ENCODE peak calls at places on chromosomes 11 and 22, in nine cellular contexts. F is Caco-2; G is EL; Z is sigmoid colon; Q is AG09319; Y is OCI-LY7; M is ecto neural progenitor cell; S is hypothalamus; A is stimulated activated CD8-positive, alpha-beta memory T cell treated with anti-CD3 and anti-CD28 coated beads, Interleukin-7, amount 100 ng/mL, for 1 hour. L is an unnamed sample.

GRCh38 chr11:45248501-45249011 is 37.6 kb downstream of the SYT13 start:
- DNase-seq in F (no peak), G (no peak), Z (no peak), Q (no peak), Y (no peak), M (no peak), S (no peak), A (no peak), L (no peak)

GRCh38 chr11:15038963-15039362 is 34.4 kb upstream of the CALCB start:
- DNase-seq in F (no peak), G (peak), Z (no peak), Q (no peak), Y (peak), M (no peak), S (no peak), A (no peak), L (no peak)

GRCh38 chr22:25623310-25623734 is 58.8 kb downstream of the GRK3 start:
- DNase-seq in F (no peak), G (no peak), Z (no peak), Q (no peak), Y (peak), M (no peak), S (no peak), A (no peak), L (no peak)

GRCh38 chr22:46569055-46569847 is 31.8 kb upstream of the CELSR1 start:
- DNase-seq in F (no peak), G (no peak), Z (peak), Q (no peak), Y (no peak), M (no peak), S (no peak), A (no peak), L (no peak)

GRCh38 chr22:49056301-49056700 is 771.4 kb downstream of the BRD1 start:
- DNase-seq in F (no peak), G (no peak), Z (peak), Q (no peak), Y (no peak), M (no peak), S (no peak), A (no peak), L (no peak)

GRCh38 chr11:68004551-68005335 is 846 bp upstream of the UNC93B1 start:
- DNase-seq in F (no peak), G (no peak), Z (no peak), Q (no peak), Y (no peak), M (no peak), S (no peak), A (no peak), L (peak)

GRCh38 chr22:35587447-35587870 is 29.7 kb downstream of the MB start:
- DNase-seq in F (no peak), G (no peak), Z (peak), Q (no peak), Y (no peak), M (no peak), S (no peak), A (no peak), L (peak)

GRCh38 chr11:112581747-112582146 is 321.1 kb upstream of the PLET1 start:
- DNase-seq in F (no peak), G (no peak), Z (no peak), Q (no peak), Y (no peak), M (no peak), S (no peak), A (no peak), L (no peak)

GRCh38 chr22:17100621-17101020 is 15.8 kb downstream of the IL17RA start:
- DNase-seq in F (no peak), G (no peak), Z (no peak), Q (no peak), Y (no peak), M (no peak), S (no peak), A (no peak), L (no peak)

GRCh38 chr11:122745111-122745510 is 89.6 kb downstream of the UBASH3B start:
- DNase-seq in F (no peak), G (peak), Z (no peak), Q (no peak), Y (no peak), M (no peak), S (no peak), A (no peak), L (no peak)

GRCh38 chr11:102974552-102975280 is 19.2 kb upstream of the MMP13 start:
- DNase-seq in F (no peak), G (peak), Z (no peak), Q (no peak), Y (no peak), M (no peak), S (no peak), A (no peak), L (no peak)

GRCh38 chr11:2807276-2807681 is 78.3 kb downstream of the CDKN1C start:
- DNase-seq in F (no peak), G (no peak), Z (peak), Q (no peak), Y (no peak), M (peak), S (no peak), A (no peak), L (peak)

GRCh38 chr11:70662691-70663098 is 264.4 kb downstream of the CTTN start:
- DNase-seq in F (no peak), G (no peak), Z (no peak), Q (no peak), Y (no peak), M (peak), S (no peak), A (no peak), L (no peak)

GRCh38 chr11:78131956-78132355 is 7.5 kb downstream of the ALG8 start:
- DNase-seq in F (no peak), G (peak), Z (no peak), Q (no peak), Y (no peak), M (no peak), S (no peak), A (no peak), L (no peak)

GRCh38 chr11:124657922-124658321 is 15.6 kb downstream of the SIAE start:
- DNase-seq in F (no peak), G (no peak), Z (no peak), Q (no peak), Y (no peak), M (no peak), S (no peak), A (no peak), L (no peak)

GRCh38 chr11:494761-495536 is 12.1 kb downstream of the RNH1 start:
- DNase-seq in F (no peak), G (no peak), Z (no peak), Q (no peak), Y (no peak), M (no peak), S (peak), A (no peak), L (peak)

GRCh38 chr11:10012068-10012467 is 282.0 kb downstream of the SBF2 start:
- DNase-seq in F (no peak), G (no peak), Z (no peak), Q (no peak), Y (no peak), M (no peak), S (no peak), A (no peak), L (no peak)

GRCh38 chr11:34750692-34751405 is 130.0 kb downstream of the EHF start:
- DNase-seq in F (no peak), G (no peak), Z (no peak), Q (no peak), Y (no peak), M (no peak), S (no peak), A (no peak), L (no peak)

GRCh38 chr11:10349806-10350205 is 44.9 kb downstream of the ADM start:
- DNase-seq in F (no peak), G (no peak), Z (no peak), Q (no peak), Y (no peak), M (no peak), S (no peak), A (no peak), L (no peak)

GRCh38 chr22:40491990-40492631 is 121.7 kb downstream of the SGSM3 start:
- DNase-seq in F (no peak), G (no peak), Z (no peak), Q (no peak), Y (peak), M (no peak), S (no peak), A (no peak), L (peak)

GRCh38 chr11:25357133-25357532 is 860.3 kb downstream of the LUZP2 start:
- DNase-seq in F (no peak), G (no peak), Z (no peak), Q (no peak), Y (no peak), M (no peak), S (no peak), A (no peak), L (no peak)

GRCh38 chr11:59705281-59705680 is 8.4 kb downstream of the OR10V1 start:
- DNase-seq in F (no peak), G (peak), Z (no peak), Q (no peak), Y (no peak), M (no peak), S (no peak), A (no peak), L (no peak)

GRCh38 chr11:102824541-102824940 is 18.9 kb downstream of the MMP3 start:
- DNase-seq in F (no peak), G (no peak), Z (no peak), Q (no peak), Y (no peak), M (no peak), S (no peak), A (no peak), L (no peak)

GRCh38 chr11:32070707-32071106 is 20.2 kb upstream of the RCN1 start:
- DNase-seq in F (no peak), G (no peak), Z (no peak), Q (no peak), Y (no peak), M (no peak), S (no peak), A (no peak), L (no peak)

GRCh38 chr22:39685336-39686177 is 115.0 kb downstream of the CACNA1I start:
- DNase-seq in F (no peak), G (no peak), Z (no peak), Q (no peak), Y (no peak), M (no peak), S (no peak), A (no peak), L (no peak)

GRCh38 chr11:123011510-123011909 is 29.9 kb upstream of the BSX start:
- DNase-seq in F (peak), G (no peak), Z (no peak), Q (no peak), Y (no peak), M (no peak), S (no peak), A (no peak), L (no peak)

GRCh38 chr11:47111318-47111804 is 65.3 kb downstream of the ARFGAP2 start:
- DNase-seq in F (no peak), G (no peak), Z (no peak), Q (no peak), Y (peak), M (no peak), S (no peak), A (no peak), L (no peak)

GRCh38 chr22:45270095-45271020 is 14.4 kb upstream of the UPK3A start:
- DNase-seq in F (no peak), G (no peak), Z (no peak), Q (no peak), Y (no peak), M (no peak), S (no peak), A (no peak), L (no peak)

GRCh38 chr11:125064070-125064469 is 965 bp downstream of the SLC37A2 start:
- DNase-seq in F (no peak), G (no peak), Z (no peak), Q (no peak), Y (no peak), M (no peak), S (no peak), A (no peak), L (no peak)

GRCh38 chr11:98587884-98588283 is 432.9 kb upstream of the CNTN5 start:
- DNase-seq in F (no peak), G (no peak), Z (no peak), Q (no peak), Y (no peak), M (no peak), S (no peak), A (no peak), L (no peak)

GRCh38 chr11:100863080-100863581 is 176.0 kb downstream of the ARHGAP42 start:
- DNase-seq in F (no peak), G (peak), Z (no peak), Q (peak), Y (no peak), M (peak), S (no peak), A (no peak), L (no peak)

GRCh38 chr11:63906585-63906984 is 10.4 kb downstream of the RCOR2 start:
- DNase-seq in F (peak), G (no peak), Z (no peak), Q (no peak), Y (peak), M (no peak), S (no peak), A (peak), L (no peak)

GRCh38 chr11:8871283-8871775 is 39.7 kb upstream of the AKIP1 start:
- DNase-seq in F (peak), G (peak), Z (peak), Q (peak), Y (no peak), M (peak), S (no peak), A (no peak), L (peak)

GRCh38 chr11:78927511-78927910 is 352.8 kb upstream of the NARS2 start:
- DNase-seq in F (no peak), G (no peak), Z (no peak), Q (no peak), Y (no peak), M (no peak), S (no peak), A (no peak), L (no peak)

GRCh38 chr11:75508051-75508561 is 17.6 kb downstream of the GDPD5 start:
- DNase-seq in F (no peak), G (no peak), Z (no peak), Q (no peak), Y (peak), M (no peak), S (no peak), A (no peak), L (no peak)

GRCh38 chr11:134164490-134165370 is 59.0 kb downstream of the NCAPD3 start:
- DNase-seq in F (no peak), G (no peak), Z (no peak), Q (no peak), Y (no peak), M (no peak), S (no peak), A (no peak), L (no peak)

GRCh38 chr22:49064836-49065235 is 762.8 kb downstream of the BRD1 start:
- DNase-seq in F (no peak), G (no peak), Z (peak), Q (no peak), Y (no peak), M (no peak), S (no peak), A (no peak), L (no peak)

GRCh38 chr11:70525466-70525865 is 127.1 kb downstream of the CTTN start:
- DNase-seq in F (no peak), G (no peak), Z (no peak), Q (no peak), Y (no peak), M (no peak), S (no peak), A (no peak), L (no peak)

L was measured in Ammon's horn.